ENCODE peak calls at places on chromosomes 6 and 20, in five cellular contexts. V is H9, L is trophoblast cell, Q is mesenchymal stem cell, F is H1. X is an unnamed sample.

GRCh38 chr20:9160760-9161159 is 91.9 kb downstream of the PLCB4 start:
- DNase-seq in V (no peak), L (no peak), Q (peak), F (no peak), X (no peak)

GRCh38 chr20:18712877-18713276 is 100.7 kb upstream of the SCP2D1 start:
- DNase-seq in V (peak), L (no peak), Q (no peak), F (peak), X (peak)

GRCh38 chr6:87756858-87757257 is 54.8 kb upstream of the AKIRIN2 start:
- DNase-seq in V (no peak), L (peak), Q (peak), F (no peak), X (no peak)

GRCh38 chr6:33008944-33009861 is at the start of gene HLA-DOA:
- DNase-seq in V (peak), L (no peak), Q (peak), F (peak), X (peak)

GRCh38 chr6:24569811-24570210 is 75.0 kb downstream of the ALDH5A1 start:
- DNase-seq in V (no peak), L (no peak), Q (no peak), F (no peak), X (no peak)

GRCh38 chr20:15674253-15675145 is 898.7 kb downstream of the KIF16B start:
- DNase-seq in V (no peak), L (no peak), Q (no peak), F (no peak), X (no peak)

GRCh38 chr20:5945963-5946362 is 4.4 kb downstream of the TRMT6 start:
- DNase-seq in V (no peak), L (no peak), Q (peak), F (no peak), X (no peak)

GRCh38 chr6:167351656-167352354 is 26.9 kb downstream of the TTLL2 start:
- DNase-seq in V (no peak), L (no peak), Q (no peak), F (no peak), X (no peak)

GRCh38 chr20:56735087-56735642 is 106.1 kb downstream of the TFAP2C start:
- DNase-seq in V (peak), L (no peak), Q (no peak), F (peak), X (no peak)

GRCh38 chr6:6494677-6495076 is 93.8 kb upstream of the LY86 start:
- DNase-seq in V (peak), L (peak), Q (peak), F (peak), X (peak)

GRCh38 chr6:85360794-85361642 is 88.9 kb upstream of the NT5E start:
- DNase-seq in V (no peak), L (peak), Q (peak), F (no peak), X (no peak)

GRCh38 chr6:14822012-14822553 is 423.8 kb upstream of the JARID2 start:
- DNase-seq in V (no peak), L (no peak), Q (no peak), F (no peak), X (no peak)

GRCh38 chr6:14826456-14826855 is 419.4 kb upstream of the JARID2 start:
- DNase-seq in V (no peak), L (no peak), Q (no peak), F (no peak), X (no peak)

GRCh38 chr6:14822689-14823088 is 423.2 kb upstream of the JARID2 start:
- DNase-seq in V (no peak), L (no peak), Q (no peak), F (no peak), X (no peak)

GRCh38 chr6:14824835-14825223 is 421.0 kb upstream of the JARID2 start:
- DNase-seq in V (no peak), L (no peak), Q (no peak), F (no peak), X (no peak)

DNA sequence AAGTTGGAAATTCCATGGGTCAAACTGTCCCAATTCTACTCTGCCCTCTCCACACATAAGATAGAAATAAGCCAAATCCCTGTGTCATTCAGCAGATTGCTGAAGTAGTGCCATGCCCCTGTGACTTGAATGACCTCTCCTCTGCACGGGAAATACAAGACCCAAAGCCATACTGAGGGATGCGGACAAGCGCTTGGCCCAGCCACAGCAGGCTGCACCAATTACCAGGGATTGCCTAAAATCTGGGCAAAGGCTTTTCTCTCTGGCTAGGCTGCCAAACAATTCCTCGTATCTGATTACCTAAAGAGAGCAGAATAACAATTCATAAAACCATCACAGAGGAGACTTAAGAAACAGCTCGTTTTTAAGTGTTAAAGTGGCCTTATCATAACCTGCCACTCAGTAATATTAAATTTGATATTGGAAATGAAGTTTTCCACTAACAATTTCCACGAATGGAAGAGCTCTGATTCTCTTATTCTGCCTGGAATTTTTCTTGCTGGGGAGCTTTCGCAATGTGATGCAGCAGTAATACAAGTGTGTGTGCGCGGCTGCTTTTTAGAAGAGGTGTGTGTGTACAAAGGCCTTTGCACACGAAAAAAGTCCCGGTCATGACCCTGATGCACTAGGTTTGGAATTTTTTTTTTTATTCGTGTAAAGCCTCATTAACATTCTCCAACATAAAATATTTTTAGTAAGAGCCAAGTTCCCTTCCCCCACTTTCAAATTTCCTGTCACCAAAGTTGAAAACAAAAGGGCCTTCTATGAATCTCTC is 421.6 kb upstream of the JARID2 start:
- DNase-seq in V (no peak), L (no peak), Q (no peak), F (no peak), X (no peak)
- H2BK120ac ChIP-seq in V (no peak), L (no peak), Q (no peak), F (peak), X (no peak)

GRCh38 chr6:165621950-165622349 is 41.1 kb downstream of the PDE10A start:
- DNase-seq in V (no peak), L (no peak), Q (no peak), F (no peak), X (no peak)
- H3K9ac ChIP-seq in V (no peak), L (no peak), Q (no peak), F (no peak), X (no peak)

GRCh38 chr6:3808759-3809514 is 40.2 kb upstream of the FAM50B start:
- DNase-seq in V (no peak), L (peak), Q (peak), F (no peak), X (no peak)

GRCh38 chr6:3811191-3811590 is 38.0 kb upstream of the FAM50B start:
- DNase-seq in V (no peak), L (no peak), Q (no peak), F (no peak), X (no peak)

GRCh38 chr6:3809982-3810381 is 39.2 kb upstream of the FAM50B start:
- DNase-seq in V (no peak), L (no peak), Q (no peak), F (no peak), X (no peak)

GRCh38 chr6:3808189-3808588 is 41.0 kb upstream of the FAM50B start:
- DNase-seq in V (no peak), L (peak), Q (no peak), F (no peak), X (no peak)

DNA sequence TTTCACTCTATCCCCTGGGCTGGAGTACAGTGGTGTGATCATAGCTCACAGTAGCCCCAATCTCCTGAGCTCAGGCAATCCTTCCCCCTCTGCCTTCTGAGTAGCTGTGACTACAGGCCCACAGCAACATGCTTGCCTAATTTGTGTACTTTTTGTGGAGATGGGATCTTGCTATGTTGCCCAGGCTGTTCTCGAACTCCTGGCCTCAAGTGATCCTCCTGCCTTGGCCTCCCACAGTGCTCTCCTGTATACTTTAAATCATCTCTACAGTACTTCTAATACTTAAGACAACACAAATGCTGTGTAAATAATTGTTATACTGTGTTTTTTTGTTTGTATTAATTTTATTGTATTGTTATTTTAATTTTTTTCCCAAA is 39.7 kb upstream of the FAM50B start:
- DNase-seq in V (no peak), L (no peak), Q (no peak), F (no peak), X (no peak)
- H2BK12ac ChIP-seq in V (no peak), L (no peak), Q (no peak), F (no peak), X (no peak)

DNA sequence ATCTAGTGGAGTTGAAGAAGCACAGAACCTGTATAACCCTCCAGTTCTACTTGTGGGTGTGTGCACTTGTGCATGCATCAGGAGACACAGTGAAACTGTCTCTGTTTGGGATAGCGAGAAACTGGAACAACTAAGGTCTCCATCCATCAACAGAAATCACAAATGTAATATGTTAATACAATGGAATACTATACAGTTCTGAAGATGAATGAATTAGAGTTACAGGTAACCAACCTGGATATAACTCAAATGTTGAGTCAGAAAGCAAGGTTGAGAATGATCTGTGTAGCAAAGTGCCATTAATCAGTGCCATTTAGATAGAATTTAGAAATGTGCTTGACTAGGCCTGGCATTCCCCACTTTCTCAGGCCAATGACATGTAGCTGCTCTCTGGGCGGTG is 4.6 kb upstream of the NSFL1C start:
- DNase-seq in V (no peak), L (no peak), Q (no peak), F (no peak), X (no peak)
- H2BK120ac ChIP-seq in V (no peak), L (no peak), Q (no peak), F (no peak), X (no peak)

GRCh38 chr6:28941681-28942448 is 18.1 kb upstream of the TRIM27 start:
- DNase-seq in V (no peak), L (no peak), Q (no peak), F (peak), X (no peak)
- H3K9ac ChIP-seq in V (no peak), L (no peak), Q (peak), F (peak), X (no peak)

GRCh38 chr20:44120676-44121425 is 66.1 kb downstream of the JPH2 start:
- DNase-seq in V (no peak), L (no peak), Q (no peak), F (no peak), X (no peak)

GRCh38 chr20:44125332-44126127 is 61.5 kb downstream of the JPH2 start:
- DNase-seq in V (no peak), L (no peak), Q (no peak), F (no peak), X (no peak)

GRCh38 chr20:44123874-44124535 is 63.0 kb downstream of the JPH2 start:
- DNase-seq in V (no peak), L (no peak), Q (no peak), F (no peak), X (no peak)

GRCh38 chr20:44126445-44126844 is 60.5 kb downstream of the JPH2 start:
- DNase-seq in V (no peak), L (no peak), Q (no peak), F (no peak), X (no peak)

GRCh38 chr20:44123251-44123650 is 63.7 kb downstream of the JPH2 start:
- DNase-seq in V (no peak), L (no peak), Q (no peak), F (no peak), X (no peak)
- H2BK12ac ChIP-seq in V (no peak), L (no peak), Q (no peak), F (no peak), X (no peak)

GRCh38 chr6:135347887-135348286 is 149.7 kb downstream of the AHI1 start:
- DNase-seq in V (no peak), L (no peak), Q (no peak), F (no peak), X (no peak)
- H2BK120ac ChIP-seq in V (no peak), L (no peak), Q (no peak), F (no peak), X (no peak)

GRCh38 chr20:44742304-44743079 is 3.2 kb upstream of the KCNK15 start:
- DNase-seq in V (no peak), L (no peak), Q (no peak), F (no peak), X (no peak)

GRCh38 chr20:44737116-44737515 is 8.5 kb upstream of the KCNK15 start:
- DNase-seq in V (no peak), L (no peak), Q (no peak), F (no peak), X (no peak)

GRCh38 chr20:44738779-44739477 is 6.7 kb upstream of the KCNK15 start:
- DNase-seq in V (peak), L (peak), Q (peak), F (peak), X (peak)

GRCh38 chr20:44743080-44743701 is 2.5 kb upstream of the KCNK15 start:
- DNase-seq in V (no peak), L (no peak), Q (no peak), F (no peak), X (no peak)

DNA sequence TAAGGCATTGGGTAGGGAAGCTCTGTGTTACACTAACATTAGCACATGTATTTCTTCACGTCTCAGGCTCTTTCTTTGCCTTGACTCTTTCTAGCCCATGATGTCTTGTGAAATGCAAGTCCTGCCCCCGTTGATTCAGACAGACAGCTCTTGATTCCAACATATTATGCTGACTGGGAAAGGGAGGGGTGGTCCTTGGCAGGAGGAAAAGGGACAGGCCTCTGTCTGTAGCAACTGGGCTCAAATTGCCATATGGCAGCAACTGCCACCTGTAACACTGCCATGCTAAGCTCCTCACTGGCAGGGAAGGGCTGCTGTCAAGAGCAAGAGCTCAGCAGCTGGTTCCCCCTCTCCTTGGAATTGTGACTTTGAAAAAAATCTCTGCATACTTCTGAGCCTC is 5.7 kb upstream of the KCNK15 start:
- DNase-seq in V (no peak), L (no peak), Q (no peak), F (no peak), X (no peak)
- H3K9ac ChIP-seq in V (no peak), L (no peak), Q (no peak), F (no peak), X (no peak)

DNA sequence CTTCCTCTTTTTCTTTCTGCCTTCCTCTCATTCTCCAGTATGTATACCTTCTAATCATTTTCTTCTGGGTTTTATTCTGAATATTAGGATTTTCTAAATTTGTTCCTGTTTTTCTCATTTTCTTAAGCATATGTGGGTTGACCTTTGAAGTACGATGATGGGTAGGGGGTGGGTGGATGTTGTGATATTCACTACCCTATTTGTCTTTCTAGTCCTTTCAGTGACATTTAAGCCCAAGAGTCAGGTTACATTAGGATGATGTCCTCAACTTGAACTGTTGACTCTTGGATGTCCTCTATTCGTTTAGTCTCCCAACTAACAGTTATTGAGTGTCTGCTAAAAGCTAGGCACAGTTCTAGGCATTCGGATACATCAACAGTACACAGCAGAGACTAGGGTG is 7.3 kb downstream of the ABT1 start:
- DNase-seq in V (no peak), L (no peak), Q (no peak), F (no peak), X (no peak)
- H2BK12ac ChIP-seq in V (no peak), L (no peak), Q (no peak), F (no peak), X (no peak)

X was measured in neuronal stem cell.